ENCODE peak calls at places on chromosomes 13 and 19, in seven cellular contexts. X, M, H, R, Y, Q and W are unnamed samples.

GRCh38 chr13:98467263-98467985 is 109.5 kb downstream of the STK24 start:
- DNase-seq in X (no peak), M (no peak), H (no peak), R (no peak), Y (no peak), Q (no peak), W (no peak)

GRCh38 chr19:40607898-40608621 is 6.9 kb downstream of the LTBP4 start:
- DNase-seq in X (no peak), M (no peak), H (no peak), R (no peak), Y (no peak), Q (no peak), W (no peak)

GRCh38 chr13:78719367-78719766 is 60.4 kb upstream of the OBI1 start:
- DNase-seq in X (no peak), M (no peak), H (no peak), R (no peak), Y (no peak), Q (no peak), W (no peak)

GRCh38 chr19:8336072-8336569 is 6.9 kb downstream of the KANK3 start:
- DNase-seq in X (no peak), M (no peak), H (no peak), R (no peak), Y (no peak), Q (no peak), W (peak; percentile 28)

GRCh38 chr19:30450101-30450500 is 77.9 kb downstream of the ZNF536 start:
- DNase-seq in X (no peak), M (no peak), H (no peak), R (peak; percentile 73), Y (no peak), Q (peak; percentile 78), W (peak; percentile 63)

GRCh38 chr13:113997845-113998751 is 24.2 kb upstream of the C13orf46 start:
- DNase-seq in X (no peak), M (no peak), H (no peak), R (peak; percentile 76), Y (no peak), Q (no peak), W (peak; percentile 85)

GRCh38 chr13:75135325-75135825 is 346.6 kb downstream of the TBC1D4 start:
- DNase-seq in X (no peak), M (no peak), H (no peak), R (no peak), Y (peak; percentile 4), Q (no peak), W (no peak)

GRCh38 chr13:22926176-22927007 is 254.4 kb upstream of the SGCG start:
- DNase-seq in X (no peak), M (no peak), H (peak; percentile 79), R (peak; percentile 87), Y (no peak), Q (no peak), W (peak; percentile 74)

GRCh38 chr19:36686365-36687213 is 823 bp upstream of the ZNF567 start:
- DNase-seq in X (peak; percentile 12), M (no peak), H (no peak), R (no peak), Y (no peak), Q (no peak), W (peak; percentile 38)

GRCh38 chr19:45952341-45952690 is 21.3 kb downstream of the NOVA2 start:
- DNase-seq in X (no peak), M (no peak), H (no peak), R (no peak), Y (no peak), Q (no peak), W (no peak)

GRCh38 chr13:95236774-95237173 is 64.5 kb downstream of the ABCC4 start:
- DNase-seq in X (no peak), M (no peak), H (no peak), R (no peak), Y (no peak), Q (no peak), W (peak; percentile 47)

GRCh38 chr19:13505761-13506549 is at the start of gene CACNA1A:
- DNase-seq in X (no peak), M (no peak), H (no peak), R (no peak), Y (no peak), Q (no peak), W (no peak)

GRCh38 chr13:90700340-90700739 is 647.1 kb upstream of the MIR17HG start:
- DNase-seq in X (no peak), M (no peak), H (no peak), R (no peak), Y (no peak), Q (no peak), W (no peak)

GRCh38 chr13:69737129-69737935 is 370.3 kb upstream of the ATXN8OS start:
- DNase-seq in X (no peak), M (no peak), H (no peak), R (no peak), Y (no peak), Q (no peak), W (no peak)

GRCh38 chr13:114058051-114058867 is 74.2 kb downstream of the RASA3 start:
- DNase-seq in X (no peak), M (no peak), H (no peak), R (no peak), Y (no peak), Q (no peak), W (peak; percentile 52)

GRCh38 chr19:19345232-19345631 is 24.6 kb downstream of the MAU2 start:
- DNase-seq in X (no peak), M (no peak), H (no peak), R (no peak), Y (no peak), Q (no peak), W (no peak)

GRCh38 chr19:56507446-56508281 is at the start of gene ZNF471:
- DNase-seq in X (peak; percentile 66), M (peak; percentile 75), H (peak; percentile 96), R (peak; percentile 100), Y (peak; percentile 94), Q (peak; percentile 99), W (peak; percentile 99)

GRCh38 chr13:106182404-106182803 is 353.1 kb downstream of the EFNB2 start:
- DNase-seq in X (no peak), M (no peak), H (no peak), R (no peak), Y (peak; percentile 48), Q (no peak), W (no peak)

GRCh38 chr19:30969586-30969985 is 379.6 kb downstream of the TSHZ3 start:
- DNase-seq in X (no peak), M (no peak), H (no peak), R (no peak), Y (no peak), Q (no peak), W (no peak)

GRCh38 chr19:43934055-43934984 is 762 bp downstream of the ZNF45 start:
- DNase-seq in X (no peak), M (no peak), H (no peak), R (no peak), Y (peak; percentile 22), Q (no peak), W (no peak)

GRCh38 chr13:27792393-27793218 is at the start of gene GSX1:
- DNase-seq in X (peak; percentile 59), M (no peak), H (peak; percentile 67), R (peak; percentile 75), Y (peak; percentile 51), Q (peak; percentile 69), W (peak; percentile 68)

GRCh38 chr19:1227313-1227626 is 10.5 kb downstream of the CBARP start:
- DNase-seq in X (no peak), M (no peak), H (no peak), R (no peak), Y (no peak), Q (no peak), W (no peak)

GRCh38 chr19:40718774-40719391 is 2.0 kb downstream of the ITPKC start:
- DNase-seq in X (peak; percentile 89), M (no peak), H (peak; percentile 84), R (peak; percentile 57), Y (peak; percentile 46), Q (no peak), W (peak; percentile 88)

GRCh38 chr19:23273022-23273593 is 22.9 kb upstream of the ZNF724 start:
- DNase-seq in X (no peak), M (no peak), H (no peak), R (peak; percentile 28), Y (no peak), Q (peak; percentile 57), W (no peak)

GRCh38 chr19:48926909-48927308 is 6.6 kb upstream of the DHDH start:
- DNase-seq in X (no peak), M (no peak), H (peak; percentile 75), R (peak; percentile 52), Y (peak; percentile 67), Q (peak; percentile 66), W (no peak)

GRCh38 chr13:98278068-98278619 is 101.1 kb upstream of the RNF113B start:
- DNase-seq in X (no peak), M (no peak), H (no peak), R (no peak), Y (no peak), Q (no peak), W (no peak)

GRCh38 chr13:102260256-102260655 is 141.6 kb downstream of the FGF14 start:
- DNase-seq in X (no peak), M (no peak), H (no peak), R (no peak), Y (no peak), Q (no peak), W (no peak)